ENCODE peak calls at places on chromosomes 3 and 15, in seven cellular contexts. One of them, this sample, is unnamed.

GRCh38 chr3:33962383-33962782 is 164.0 kb downstream of the PDCD6IP start:
- DNase-seq in ACHN: no peak
- DNase-seq in PC-3: no peak
- DNase-seq in stimulated activated CD4-positive, alpha-beta T cell treated with anti-CD3 and anti-CD28 coated beads, Interleukin-4, amount 100 ng/mL, for 4 hours: no peak
- DNase-seq in GM04504: no peak
- DNase-seq in adrenal gland: no peak
- DNase-seq in posterior vena cava: no peak
- DNase-seq in this sample: peak

GRCh38 chr15:27866505-27867165 is 232.5 kb downstream of the OCA2 start:
- DNase-seq in posterior vena cava: no peak
- DNase-seq in adrenal gland: no peak
- DNase-seq in stimulated activated CD4-positive, alpha-beta T cell treated with anti-CD3 and anti-CD28 coated beads, Interleukin-4, amount 100 ng/mL, for 4 hours: no peak
- DNase-seq in PC-3: no peak
- DNase-seq in GM04504: no peak
- DNase-seq in ACHN: no peak
- DNase-seq in this sample: no peak

GRCh38 chr3:98329392-98330124 is 24.1 kb upstream of the OR5K4 start:
- DNase-seq in PC-3: peak
- DNase-seq in stimulated activated CD4-positive, alpha-beta T cell treated with anti-CD3 and anti-CD28 coated beads, Interleukin-4, amount 100 ng/mL, for 4 hours: peak
- DNase-seq in adrenal gland: peak
- DNase-seq in ACHN: peak
- DNase-seq in GM04504: peak
- DNase-seq in posterior vena cava: no peak
- DNase-seq in this sample: no peak

GRCh38 chr15:76449455-76449854 is 112.9 kb downstream of the ISL2 start:
- DNase-seq in adrenal gland: no peak
- DNase-seq in GM04504: no peak
- DNase-seq in PC-3: no peak
- DNase-seq in stimulated activated CD4-positive, alpha-beta T cell treated with anti-CD3 and anti-CD28 coated beads, Interleukin-4, amount 100 ng/mL, for 4 hours: no peak
- DNase-seq in posterior vena cava: no peak
- DNase-seq in ACHN: no peak
- DNase-seq in this sample: no peak

GRCh38 chr3:54538346-54538745 is 389.5 kb downstream of the LRTM1 start:
- DNase-seq in ACHN: peak
- DNase-seq in PC-3: no peak
- DNase-seq in adrenal gland: no peak
- DNase-seq in GM04504: no peak
- DNase-seq in posterior vena cava: no peak
- DNase-seq in stimulated activated CD4-positive, alpha-beta T cell treated with anti-CD3 and anti-CD28 coated beads, Interleukin-4, amount 100 ng/mL, for 4 hours: no peak
- DNase-seq in this sample: no peak

GRCh38 chr3:197408177-197408957 is 110.0 kb upstream of the DLG1 start:
- DNase-seq in GM04504: no peak
- DNase-seq in adrenal gland: no peak
- DNase-seq in posterior vena cava: peak
- DNase-seq in PC-3: peak
- DNase-seq in stimulated activated CD4-positive, alpha-beta T cell treated with anti-CD3 and anti-CD28 coated beads, Interleukin-4, amount 100 ng/mL, for 4 hours: no peak
- DNase-seq in ACHN: no peak
- DNase-seq in this sample: no peak

GRCh38 chr15:93866441-93866840 is 364.9 kb upstream of the MCTP2 start:
- DNase-seq in GM04504: no peak
- DNase-seq in PC-3: no peak
- DNase-seq in adrenal gland: no peak
- DNase-seq in stimulated activated CD4-positive, alpha-beta T cell treated with anti-CD3 and anti-CD28 coated beads, Interleukin-4, amount 100 ng/mL, for 4 hours: no peak
- DNase-seq in ACHN: no peak
- DNase-seq in posterior vena cava: no peak
- DNase-seq in this sample: no peak

GRCh38 chr3:67486883-67487282 is 167.5 kb downstream of the SUCLG2 start:
- DNase-seq in posterior vena cava: no peak
- DNase-seq in ACHN: no peak
- DNase-seq in stimulated activated CD4-positive, alpha-beta T cell treated with anti-CD3 and anti-CD28 coated beads, Interleukin-4, amount 100 ng/mL, for 4 hours: no peak
- DNase-seq in GM04504: no peak
- DNase-seq in adrenal gland: peak
- DNase-seq in PC-3: no peak
- DNase-seq in this sample: no peak

GRCh38 chr15:70259640-70260066 is 161.9 kb upstream of the TLE3 start:
- DNase-seq in adrenal gland: no peak
- DNase-seq in PC-3: no peak
- DNase-seq in stimulated activated CD4-positive, alpha-beta T cell treated with anti-CD3 and anti-CD28 coated beads, Interleukin-4, amount 100 ng/mL, for 4 hours: no peak
- DNase-seq in GM04504: no peak
- DNase-seq in ACHN: no peak
- DNase-seq in posterior vena cava: no peak
- DNase-seq in this sample: no peak

GRCh38 chr3:77500711-77501110 is 460.8 kb downstream of the ROBO2 start:
- DNase-seq in adrenal gland: no peak
- DNase-seq in stimulated activated CD4-positive, alpha-beta T cell treated with anti-CD3 and anti-CD28 coated beads, Interleukin-4, amount 100 ng/mL, for 4 hours: no peak
- DNase-seq in posterior vena cava: no peak
- DNase-seq in GM04504: no peak
- DNase-seq in ACHN: no peak
- DNase-seq in PC-3: no peak
- DNase-seq in this sample: peak

GRCh38 chr15:64379216-64379960 is 1.9 kb downstream of the PCLAF start:
- DNase-seq in GM04504: no peak
- DNase-seq in adrenal gland: no peak
- DNase-seq in posterior vena cava: no peak
- DNase-seq in PC-3: no peak
- DNase-seq in stimulated activated CD4-positive, alpha-beta T cell treated with anti-CD3 and anti-CD28 coated beads, Interleukin-4, amount 100 ng/mL, for 4 hours: no peak
- DNase-seq in ACHN: no peak
- DNase-seq in this sample: no peak

GRCh38 chr15:93047621-93048425 is 41.2 kb downstream of the RGMA start:
- DNase-seq in GM04504: no peak
- DNase-seq in PC-3: no peak
- DNase-seq in adrenal gland: no peak
- DNase-seq in ACHN: no peak
- DNase-seq in posterior vena cava: no peak
- DNase-seq in stimulated activated CD4-positive, alpha-beta T cell treated with anti-CD3 and anti-CD28 coated beads, Interleukin-4, amount 100 ng/mL, for 4 hours: no peak
- DNase-seq in this sample: no peak

GRCh38 chr3:113096158-113096893 is 105.5 kb downstream of the GTPBP8 start:
- DNase-seq in GM04504: no peak
- DNase-seq in posterior vena cava: no peak
- DNase-seq in adrenal gland: no peak
- DNase-seq in ACHN: no peak
- DNase-seq in stimulated activated CD4-positive, alpha-beta T cell treated with anti-CD3 and anti-CD28 coated beads, Interleukin-4, amount 100 ng/mL, for 4 hours: no peak
- DNase-seq in PC-3: no peak
- DNase-seq in this sample: no peak

GRCh38 chr3:134885877-134886621 is 91.0 kb downstream of the EPHB1 start:
- DNase-seq in ACHN: peak
- DNase-seq in stimulated activated CD4-positive, alpha-beta T cell treated with anti-CD3 and anti-CD28 coated beads, Interleukin-4, amount 100 ng/mL, for 4 hours: no peak
- DNase-seq in GM04504: peak
- DNase-seq in posterior vena cava: no peak
- DNase-seq in PC-3: peak
- DNase-seq in adrenal gland: no peak
- DNase-seq in this sample: no peak

GRCh38 chr3:139378587-139378986 is 10.9 kb downstream of the COPB2 start:
- DNase-seq in adrenal gland: no peak
- DNase-seq in GM04504: no peak
- DNase-seq in stimulated activated CD4-positive, alpha-beta T cell treated with anti-CD3 and anti-CD28 coated beads, Interleukin-4, amount 100 ng/mL, for 4 hours: no peak
- DNase-seq in PC-3: no peak
- DNase-seq in ACHN: no peak
- DNase-seq in posterior vena cava: no peak
- DNase-seq in this sample: no peak

GRCh38 chr3:159846255-159846654 is 142.4 kb upstream of the IL12A start:
- DNase-seq in GM04504: no peak
- DNase-seq in ACHN: no peak
- DNase-seq in PC-3: no peak
- DNase-seq in stimulated activated CD4-positive, alpha-beta T cell treated with anti-CD3 and anti-CD28 coated beads, Interleukin-4, amount 100 ng/mL, for 4 hours: no peak
- DNase-seq in posterior vena cava: no peak
- DNase-seq in adrenal gland: no peak
- DNase-seq in this sample: no peak

GRCh38 chr3:8663177-8664061 is 18.8 kb upstream of the SSUH2 start:
- DNase-seq in ACHN: peak
- DNase-seq in stimulated activated CD4-positive, alpha-beta T cell treated with anti-CD3 and anti-CD28 coated beads, Interleukin-4, amount 100 ng/mL, for 4 hours: no peak
- DNase-seq in posterior vena cava: no peak
- DNase-seq in PC-3: peak
- DNase-seq in GM04504: peak
- DNase-seq in adrenal gland: peak
- DNase-seq in this sample: no peak

GRCh38 chr3:20574746-20575145 is 388.7 kb upstream of the SGO1 start:
- DNase-seq in posterior vena cava: no peak
- DNase-seq in adrenal gland: no peak
- DNase-seq in stimulated activated CD4-positive, alpha-beta T cell treated with anti-CD3 and anti-CD28 coated beads, Interleukin-4, amount 100 ng/mL, for 4 hours: no peak
- DNase-seq in ACHN: no peak
- DNase-seq in GM04504: peak
- DNase-seq in PC-3: peak
- DNase-seq in this sample: no peak

GRCh38 chr3:52456169-52456799 is 880 bp downstream of the NISCH start:
- DNase-seq in ACHN: peak
- DNase-seq in GM04504: peak
- DNase-seq in PC-3: no peak
- DNase-seq in adrenal gland: peak
- DNase-seq in stimulated activated CD4-positive, alpha-beta T cell treated with anti-CD3 and anti-CD28 coated beads, Interleukin-4, amount 100 ng/mL, for 4 hours: no peak
- DNase-seq in posterior vena cava: no peak
- DNase-seq in this sample: no peak

GRCh38 chr3:104510091-104510860 is 856.4 kb upstream of the ALCAM start:
- DNase-seq in stimulated activated CD4-positive, alpha-beta T cell treated with anti-CD3 and anti-CD28 coated beads, Interleukin-4, amount 100 ng/mL, for 4 hours: no peak
- DNase-seq in posterior vena cava: no peak
- DNase-seq in ACHN: no peak
- DNase-seq in GM04504: no peak
- DNase-seq in PC-3: peak
- DNase-seq in adrenal gland: no peak
- DNase-seq in this sample: no peak

GRCh38 chr15:66456211-66456610 is 41.4 kb downstream of the SNAPC5 start:
- DNase-seq in GM04504: no peak
- DNase-seq in ACHN: no peak
- DNase-seq in adrenal gland: no peak
- DNase-seq in PC-3: peak
- DNase-seq in stimulated activated CD4-positive, alpha-beta T cell treated with anti-CD3 and anti-CD28 coated beads, Interleukin-4, amount 100 ng/mL, for 4 hours: no peak
- DNase-seq in posterior vena cava: no peak
- DNase-seq in this sample: no peak

GRCh38 chr3:42638339-42638842 is 15.1 kb upstream of the ZBTB47 start:
- DNase-seq in ACHN: no peak
- DNase-seq in stimulated activated CD4-positive, alpha-beta T cell treated with anti-CD3 and anti-CD28 coated beads, Interleukin-4, amount 100 ng/mL, for 4 hours: no peak
- DNase-seq in GM04504: no peak
- DNase-seq in adrenal gland: no peak
- DNase-seq in PC-3: no peak
- DNase-seq in posterior vena cava: no peak
- DNase-seq in this sample: no peak

GRCh38 chr3:65732060-65732933 is 306.4 kb downstream of the MAGI1 start:
- DNase-seq in stimulated activated CD4-positive, alpha-beta T cell treated with anti-CD3 and anti-CD28 coated beads, Interleukin-4, amount 100 ng/mL, for 4 hours: no peak
- DNase-seq in adrenal gland: no peak
- DNase-seq in posterior vena cava: no peak
- DNase-seq in ACHN: peak
- DNase-seq in PC-3: peak
- DNase-seq in GM04504: peak
- DNase-seq in this sample: peak

GRCh38 chr3:50405249-50405648 is 45.9 kb upstream of the TMEM115 start:
- DNase-seq in posterior vena cava: no peak
- DNase-seq in GM04504: no peak
- DNase-seq in ACHN: peak
- DNase-seq in PC-3: peak
- DNase-seq in adrenal gland: no peak
- DNase-seq in stimulated activated CD4-positive, alpha-beta T cell treated with anti-CD3 and anti-CD28 coated beads, Interleukin-4, amount 100 ng/mL, for 4 hours: no peak
- DNase-seq in this sample: no peak

GRCh38 chr3:132231633-132232032 is 85.6 kb upstream of the ACP3 start:
- DNase-seq in adrenal gland: no peak
- DNase-seq in stimulated activated CD4-positive, alpha-beta T cell treated with anti-CD3 and anti-CD28 coated beads, Interleukin-4, amount 100 ng/mL, for 4 hours: no peak
- DNase-seq in PC-3: peak
- DNase-seq in GM04504: peak
- DNase-seq in ACHN: peak
- DNase-seq in posterior vena cava: no peak
- DNase-seq in this sample: no peak

GRCh38 chr3:43389388-43390254 is 103.3 kb downstream of the SNRK start:
- DNase-seq in adrenal gland: peak
- DNase-seq in GM04504: no peak
- DNase-seq in PC-3: peak
- DNase-seq in stimulated activated CD4-positive, alpha-beta T cell treated with anti-CD3 and anti-CD28 coated beads, Interleukin-4, amount 100 ng/mL, for 4 hours: peak
- DNase-seq in posterior vena cava: no peak
- DNase-seq in ACHN: no peak
- DNase-seq in this sample: no peak

GRCh38 chr3:72032435-72033118 is 247.6 kb upstream of the PROK2 start:
- DNase-seq in PC-3: no peak
- DNase-seq in adrenal gland: no peak
- DNase-seq in stimulated activated CD4-positive, alpha-beta T cell treated with anti-CD3 and anti-CD28 coated beads, Interleukin-4, amount 100 ng/mL, for 4 hours: no peak
- DNase-seq in ACHN: no peak
- DNase-seq in posterior vena cava: no peak
- DNase-seq in GM04504: no peak
- DNase-seq in this sample: no peak

GRCh38 chr3:63762180-63762579 is 56.9 kb upstream of the C3orf49 start:
- DNase-seq in PC-3: no peak
- DNase-seq in adrenal gland: no peak
- DNase-seq in posterior vena cava: no peak
- DNase-seq in stimulated activated CD4-positive, alpha-beta T cell treated with anti-CD3 and anti-CD28 coated beads, Interleukin-4, amount 100 ng/mL, for 4 hours: no peak
- DNase-seq in GM04504: peak
- DNase-seq in ACHN: no peak
- DNase-seq in this sample: no peak

GRCh38 chr15:90266061-90266431 is 574 bp downstream of the NGRN start:
- DNase-seq in adrenal gland: peak
- DNase-seq in stimulated activated CD4-positive, alpha-beta T cell treated with anti-CD3 and anti-CD28 coated beads, Interleukin-4, amount 100 ng/mL, for 4 hours: peak
- DNase-seq in PC-3: peak
- DNase-seq in posterior vena cava: no peak
- DNase-seq in ACHN: peak
- DNase-seq in GM04504: no peak
- DNase-seq in this sample: no peak

GRCh38 chr3:15628967-15629366 is 27.4 kb downstream of the BTD start:
- DNase-seq in PC-3: peak
- DNase-seq in stimulated activated CD4-positive, alpha-beta T cell treated with anti-CD3 and anti-CD28 coated beads, Interleukin-4, amount 100 ng/mL, for 4 hours: no peak
- DNase-seq in adrenal gland: no peak
- DNase-seq in GM04504: no peak
- DNase-seq in ACHN: no peak
- DNase-seq in posterior vena cava: no peak
- DNase-seq in this sample: no peak

GRCh38 chr15:44490628-44491027 is 46.3 kb upstream of the EIF3J start:
- DNase-seq in GM04504: no peak
- DNase-seq in stimulated activated CD4-positive, alpha-beta T cell treated with anti-CD3 and anti-CD28 coated beads, Interleukin-4, amount 100 ng/mL, for 4 hours: no peak
- DNase-seq in PC-3: peak
- DNase-seq in ACHN: peak
- DNase-seq in adrenal gland: no peak
- DNase-seq in posterior vena cava: no peak
- DNase-seq in this sample: no peak

GRCh38 chr3:76532423-76532822 is 507.5 kb upstream of the ROBO2 start:
- DNase-seq in stimulated activated CD4-positive, alpha-beta T cell treated with anti-CD3 and anti-CD28 coated beads, Interleukin-4, amount 100 ng/mL, for 4 hours: no peak
- DNase-seq in GM04504: no peak
- DNase-seq in ACHN: no peak
- DNase-seq in adrenal gland: no peak
- DNase-seq in PC-3: no peak
- DNase-seq in posterior vena cava: no peak
- DNase-seq in this sample: no peak

GRCh38 chr15:40949756-40950207 is 3.5 kb upstream of the CHAC1 start:
- DNase-seq in stimulated activated CD4-positive, alpha-beta T cell treated with anti-CD3 and anti-CD28 coated beads, Interleukin-4, amount 100 ng/mL, for 4 hours: no peak
- DNase-seq in adrenal gland: no peak
- DNase-seq in posterior vena cava: no peak
- DNase-seq in PC-3: no peak
- DNase-seq in GM04504: no peak
- DNase-seq in ACHN: no peak
- DNase-seq in this sample: no peak

GRCh38 chr3:182567666-182568065 is 225.6 kb upstream of the ATP11B start:
- DNase-seq in posterior vena cava: no peak
- DNase-seq in PC-3: no peak
- DNase-seq in adrenal gland: no peak
- DNase-seq in ACHN: peak
- DNase-seq in stimulated activated CD4-positive, alpha-beta T cell treated with anti-CD3 and anti-CD28 coated beads, Interleukin-4, amount 100 ng/mL, for 4 hours: no peak
- DNase-seq in GM04504: no peak
- DNase-seq in this sample: no peak

GRCh38 chr15:35665855-35666536 is 120.0 kb upstream of the DPH6 start:
- DNase-seq in GM04504: no peak
- DNase-seq in PC-3: no peak
- DNase-seq in ACHN: no peak
- DNase-seq in stimulated activated CD4-positive, alpha-beta T cell treated with anti-CD3 and anti-CD28 coated beads, Interleukin-4, amount 100 ng/mL, for 4 hours: no peak
- DNase-seq in posterior vena cava: no peak
- DNase-seq in adrenal gland: no peak
- DNase-seq in this sample: no peak

GRCh38 chr3:35215525-35216500 is 423.5 kb upstream of the ARPP21 start:
- DNase-seq in PC-3: no peak
- DNase-seq in stimulated activated CD4-positive, alpha-beta T cell treated with anti-CD3 and anti-CD28 coated beads, Interleukin-4, amount 100 ng/mL, for 4 hours: no peak
- DNase-seq in adrenal gland: no peak
- DNase-seq in ACHN: no peak
- DNase-seq in posterior vena cava: peak
- DNase-seq in GM04504: no peak
- DNase-seq in this sample: no peak

GRCh38 chr3:194395767-194396527 is 3.1 kb downstream of the GP5 start:
- DNase-seq in PC-3: no peak
- DNase-seq in GM04504: peak
- DNase-seq in adrenal gland: no peak
- DNase-seq in ACHN: no peak
- DNase-seq in stimulated activated CD4-positive, alpha-beta T cell treated with anti-CD3 and anti-CD28 coated beads, Interleukin-4, amount 100 ng/mL, for 4 hours: peak
- DNase-seq in posterior vena cava: peak
- DNase-seq in this sample: no peak

GRCh38 chr3:191066669-191067068 is 132.4 kb upstream of the OSTN start:
- DNase-seq in adrenal gland: no peak
- DNase-seq in ACHN: peak
- DNase-seq in GM04504: no peak
- DNase-seq in posterior vena cava: no peak
- DNase-seq in PC-3: peak
- DNase-seq in stimulated activated CD4-positive, alpha-beta T cell treated with anti-CD3 and anti-CD28 coated beads, Interleukin-4, amount 100 ng/mL, for 4 hours: no peak
- DNase-seq in this sample: no peak

This sample was measured in cerebellar nuclear complex.